ENCODE peak calls at places on chromosomes 7 and 10, in five cellular contexts. D, N, W, K and F are unnamed samples. For H3K4me1, the result is how much of the 10 kb centered on the place peaks cover.

GRCh38 chr10:78566216-78567135 is 502.3 kb upstream of the ZMIZ1 start:
- DNase-seq in D (no peak), K (no peak), N (no peak), W (no peak), F (no peak)

GRCh38 chr7:108063520-108063933 is 60.6 kb upstream of the LAMB1 start:
- DNase-seq in D (no peak), N (no peak), W (no peak), K (no peak), F (no peak)

GRCh38 chr7:17625038-17625437 is 315.3 kb downstream of the SNX13 start:
- DNase-seq in K (no peak), W (no peak), D (no peak), N (no peak), F (no peak)

GRCh38 chr7:102991077-102991539 is 78.3 kb downstream of the LRRC17 start:
- DNase-seq in D (no peak), K (no peak), N (no peak), W (no peak), F (no peak)

GRCh38 chr10:74917481-74918077 is 91.2 kb downstream of the KAT6B start:
- DNase-seq in N (no peak), K (no peak), D (no peak), W (no peak), F (no peak)

GRCh38 chr10:132376394-132376851 is 20.6 kb upstream of the PWWP2B start:
- DNase-seq in N (peak), W (no peak), D (no peak), K (no peak), F (no peak)

GRCh38 chr10:3365630-3366029 is 193.0 kb upstream of the PITRM1 start:
- DNase-seq in W (no peak), K (no peak), N (no peak), D (no peak), F (no peak)

GRCh38 chr10:60123172-60123571 is 216.8 kb upstream of the CCDC6 start:
- DNase-seq in N (no peak), W (no peak), K (no peak), D (no peak), F (no peak)

GRCh38 chr10:129971381-129972144 is 7.5 kb upstream of the EBF3 start:
- DNase-seq in D (peak), W (no peak), K (peak), N (peak), F (no peak)

GRCh38 chr7:95811846-95812445 is 39.6 kb downstream of the DYNC1I1 start:
- DNase-seq in N (no peak), D (no peak), K (no peak), W (no peak), F (no peak)

GRCh38 chr7:123929107-123929506 is 4.1 kb downstream of the SPAM1 start:
- DNase-seq in N (no peak), W (no peak), D (no peak), K (no peak), F (no peak)

GRCh38 chr7:112226701-112227276 is 20.3 kb downstream of the ZNF277 start:
- DNase-seq in K (no peak), N (no peak), D (no peak), W (no peak), F (no peak)

GRCh38 chr10:5895804-5896203 is 5.8 kb downstream of the FBH1 start:
- DNase-seq in K (peak), D (no peak), N (no peak), W (no peak), F (no peak)

GRCh38 chr7:35869810-35870209 is 69.0 kb downstream of the SEPTIN7 start:
- DNase-seq in W (no peak), D (no peak), N (no peak), K (no peak), F (no peak)

GRCh38 chr7:73881352-73882059 is 20.5 kb downstream of the TMEM270 start:
- DNase-seq in N (no peak), K (no peak), D (no peak), W (no peak), F (no peak)

GRCh38 chr10:26138613-26139012 is 78.0 kb upstream of the GAD2 start:
- DNase-seq in D (no peak), N (no peak), W (no peak), K (no peak), F (no peak)

GRCh38 chr10:103758294-103758681 is 97.1 kb downstream of the SH3PXD2A start:
- DNase-seq in D (no peak), N (no peak), K (no peak), W (no peak), F (no peak)

GRCh38 chr7:8261711-8262695 is at the start of gene ICA1:
- DNase-seq in K (peak), N (peak), D (peak), W (peak), F (no peak)
- H3K4me3 ChIP-seq in K (peak), N (peak), D (peak), W (peak), F (peak)

GRCh38 chr7:127477285-127478039 is 85.0 kb upstream of the ZNF800 start:
- DNase-seq in K (no peak), N (no peak), D (no peak), W (no peak), F (no peak)
- H3K4me1 ChIP-seq in K (under half), N (under half), D (under half), W (under half), F (under half)

GRCh38 chr10:127612-128432 is 7.4 kb upstream of the ZMYND11 start:
- DNase-seq in K (no peak), N (no peak), D (no peak), W (no peak), F (no peak)
- H3K4me3 ChIP-seq in K (peak), N (no peak), D (no peak), W (no peak), F (no peak)

GRCh38 chr10:44998146-44998631 is 2.5 kb upstream of the ZNF22 start:
- DNase-seq in N (no peak), K (no peak), D (peak), W (no peak), F (no peak)

GRCh38 chr10:45001382-45002148 is 842 bp downstream of the ZNF22 start:
- DNase-seq in K (peak), D (peak), W (peak), N (peak), F (no peak)

GRCh38 chr10:44997105-44997748 is 3.5 kb upstream of the ZNF22 start:
- DNase-seq in W (no peak), K (no peak), N (no peak), D (no peak), F (no peak)

GRCh38 chr10:45000764-45001381 is at the start of gene ZNF22:
- DNase-seq in K (peak), N (peak), D (peak), W (peak), F (no peak)

DNA sequence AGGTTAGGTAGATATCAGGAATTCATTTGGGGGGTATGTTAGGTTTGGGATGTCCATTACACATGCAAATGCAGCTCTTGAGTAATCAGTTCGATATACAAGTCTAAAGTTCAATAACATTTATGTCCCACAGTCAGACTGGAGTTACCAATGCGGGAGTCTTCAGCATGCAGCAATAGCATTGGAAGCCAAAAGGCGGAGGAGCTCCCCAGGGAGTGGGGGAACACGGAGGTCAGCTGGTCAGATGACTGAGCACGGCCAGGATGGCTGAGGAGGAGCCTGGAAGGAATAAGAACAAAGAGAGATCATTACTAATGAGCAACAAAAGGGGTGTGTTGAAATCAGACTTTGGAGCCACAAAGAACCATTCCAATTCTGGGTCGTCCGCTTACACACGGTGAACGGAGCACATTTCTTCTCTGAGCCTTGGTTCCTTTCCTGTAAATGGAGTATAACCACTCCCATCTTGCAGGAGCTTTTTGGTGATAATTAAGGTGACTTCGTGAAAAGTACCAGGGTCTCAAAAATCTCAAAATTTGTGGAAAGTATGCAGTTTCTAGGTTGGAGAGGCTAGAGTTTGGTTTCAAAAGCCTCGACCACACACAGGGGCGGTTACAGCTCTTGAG is 472 bp upstream of the ZNF22 start:
- DNase-seq in D (peak), N (no peak), K (no peak), W (peak), F (peak)
- H3K4me1 ChIP-seq in D (under half), N (half or more), K (under half), W (under half), F (half or more)

DNA sequence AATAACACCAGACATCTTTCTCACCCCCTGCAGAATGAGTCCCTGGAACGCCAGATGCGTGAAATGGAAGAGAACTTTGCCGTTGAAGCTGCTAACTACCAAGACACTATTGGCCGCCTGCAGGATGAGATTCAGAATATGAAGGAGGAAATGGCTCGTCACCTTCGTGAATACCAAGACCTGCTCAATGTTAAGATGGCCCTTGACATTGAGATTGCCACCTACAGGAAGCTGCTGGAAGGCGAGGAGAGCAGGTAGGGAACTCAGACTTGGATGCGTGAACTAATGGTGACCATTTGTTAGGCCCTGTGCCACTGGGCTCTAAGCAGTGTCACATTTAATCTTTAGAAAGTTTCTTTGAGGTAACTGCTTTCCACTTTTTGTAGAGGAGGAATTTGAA is 7.1 kb downstream of the VIM start:
- DNase-seq in K (no peak), N (no peak), D (no peak), W (no peak), F (no peak)
- H3K4me3 ChIP-seq in K (no peak), N (no peak), D (no peak), W (peak), F (no peak)

DNA sequence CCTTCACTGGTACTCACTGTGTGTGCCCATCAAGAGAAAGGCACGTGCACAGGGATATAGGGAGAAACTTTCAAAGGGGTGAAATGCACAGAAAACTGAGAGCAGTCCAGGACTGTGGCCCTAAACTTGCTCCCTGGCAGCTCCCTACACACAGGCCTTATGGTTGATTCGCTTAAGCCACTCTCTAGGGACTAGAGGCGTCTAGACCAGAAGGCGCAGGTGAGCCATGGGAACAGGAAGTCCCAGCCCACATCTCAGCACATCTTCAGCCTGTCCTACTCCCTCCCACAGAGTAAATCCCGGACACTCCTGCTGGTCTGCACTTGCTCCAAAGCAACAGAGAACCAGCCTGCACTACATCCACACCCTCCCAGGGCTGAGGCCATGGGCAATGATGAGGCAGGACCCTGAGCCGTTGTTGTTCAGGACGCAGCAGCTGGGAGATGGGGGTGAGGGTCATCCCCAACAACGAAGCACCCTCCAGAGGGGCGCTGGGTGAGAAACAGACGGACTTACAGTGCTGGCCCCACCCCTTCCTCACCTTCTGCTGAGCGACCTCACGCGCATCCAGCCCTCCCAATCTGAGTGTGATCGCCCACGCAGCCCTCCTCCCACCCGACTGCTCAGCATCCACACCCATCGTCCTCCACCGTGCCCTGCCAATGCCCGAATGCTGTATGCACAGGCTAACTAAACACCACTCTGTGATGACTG is 109.3 kb downstream of the TNS3 start:
- DNase-seq in K (no peak), D (no peak), W (no peak), N (no peak), F (no peak)
- H3K4me1 ChIP-seq in K (under half), D (under half), W (under half), N (under half), F (under half)